ENCODE peak calls at places on chromosomes 13 and 19, in six cellular contexts. L, Z, D, A, R and C are unnamed samples.

GRCh38 chr13:79631260-79631659 is 150.3 kb downstream of the NDFIP2 start:
- DNase-seq in L (no peak), Z (peak; percentile 61), D (no peak), A (no peak), R (peak; percentile 59), C (peak; percentile 72)

GRCh38 chr13:86665842-86666241 is 866.6 kb upstream of the SLITRK6 start:
- DNase-seq in L (no peak), Z (no peak), D (no peak), A (no peak), R (no peak), C (no peak)

GRCh38 chr13:79435549-79435948 is 29.5 kb upstream of the RBM26 start:
- DNase-seq in L (no peak), Z (peak; percentile 79), D (no peak), A (no peak), R (no peak), C (no peak)

GRCh38 chr19:10339380-10339960 is at the start of gene ICAM3:
- DNase-seq in L (no peak), Z (no peak), D (peak; percentile 56), A (peak; percentile 36), R (no peak), C (no peak)

GRCh38 chr13:101579291-101579802 is 126.9 kb downstream of the ITGBL1 start:
- DNase-seq in L (no peak), Z (peak; percentile 54), D (no peak), A (no peak), R (peak; percentile 19), C (no peak)

GRCh38 chr13:113407531-113408393 is 43.8 kb upstream of the GRTP1 start:
- DNase-seq in L (peak; percentile 11), Z (no peak), D (no peak), A (no peak), R (no peak), C (no peak)

GRCh38 chr19:29966594-29967249 is 24.7 kb downstream of the URI1 start:
- DNase-seq in L (no peak), Z (peak; percentile 6), D (no peak), A (no peak), R (no peak), C (no peak)

GRCh38 chr19:23665651-23666410 is 21.2 kb downstream of the ZNF675 start:
- DNase-seq in L (no peak), Z (no peak), D (no peak), A (no peak), R (no peak), C (no peak)

GRCh38 chr13:81577601-81578000 is 1236.7 kb upstream of the SPRY2 start:
- DNase-seq in L (no peak), Z (peak; percentile 20), D (no peak), A (no peak), R (no peak), C (no peak)

GRCh38 chr19:16912780-16913179 is 24.0 kb downstream of the F2RL3 start:
- DNase-seq in L (no peak), Z (no peak), D (no peak), A (no peak), R (no peak), C (no peak)

GRCh38 chr13:36998624-36999041 is 507 bp downstream of the ALG5 start:
- DNase-seq in L (no peak), Z (no peak), D (peak; percentile 59), A (no peak), R (peak; percentile 35), C (no peak)

GRCh38 chr13:100387416-100387815 is 201.2 kb downstream of the GGACT start:
- DNase-seq in L (no peak), Z (no peak), D (no peak), A (no peak), R (no peak), C (no peak)

GRCh38 chr19:4580021-4580901 is 20.8 kb upstream of the SEMA6B start:
- DNase-seq in L (no peak), Z (no peak), D (no peak), A (no peak), R (peak; percentile 11), C (no peak)

GRCh38 chr13:23619073-23619855 is 49.1 kb downstream of the TNFRSF19 start:
- DNase-seq in L (no peak), Z (no peak), D (no peak), A (no peak), R (no peak), C (no peak)

GRCh38 chr19:30160996-30161655 is 211.1 kb upstream of the ZNF536 start:
- DNase-seq in L (no peak), Z (no peak), D (no peak), A (no peak), R (no peak), C (no peak)

GRCh38 chr13:33251131-33251629 is 34.4 kb downstream of the STARD13 start:
- DNase-seq in L (no peak), Z (peak; percentile 99), D (no peak), A (no peak), R (peak; percentile 28), C (no peak)

GRCh38 chr13:50693755-50694154 is 149.7 kb downstream of the DLEU7 start:
- DNase-seq in L (no peak), Z (peak; percentile 72), D (no peak), A (peak; percentile 33), R (no peak), C (no peak)

GRCh38 chr13:23180711-23181110 is at the start of gene SGCG:
- DNase-seq in L (no peak), Z (no peak), D (no peak), A (no peak), R (no peak), C (no peak)

GRCh38 chr19:55385749-55386514 is at the start of gene RPL28:
- DNase-seq in L (peak; percentile 96), Z (peak; percentile 88), D (peak; percentile 100), A (peak; percentile 98), R (peak; percentile 98), C (peak; percentile 99)

GRCh38 chr13:48511621-48512232 is 21.2 kb downstream of the RCBTB2 start:
- DNase-seq in L (no peak), Z (no peak), D (no peak), A (no peak), R (no peak), C (no peak)

GRCh38 chr19:485583-486236 is 10.6 kb upstream of the MADCAM1 start:
- DNase-seq in L (peak; percentile 53), Z (peak; percentile 9), D (no peak), A (no peak), R (peak; percentile 74), C (no peak)

GRCh38 chr19:18449552-18449951 is 11.6 kb upstream of the ISYNA1 start:
- DNase-seq in L (no peak), Z (no peak), D (no peak), A (no peak), R (no peak), C (no peak)

GRCh38 chr19:18446145-18446810 is 8.3 kb upstream of the ISYNA1 start:
- DNase-seq in L (no peak), Z (no peak), D (no peak), A (no peak), R (no peak), C (no peak)

GRCh38 chr19:18444513-18444912 is 6.6 kb upstream of the ISYNA1 start:
- DNase-seq in L (no peak), Z (no peak), D (no peak), A (no peak), R (no peak), C (no peak)

GRCh38 chr19:18445252-18445948 is 7.5 kb upstream of the ISYNA1 start:
- DNase-seq in L (no peak), Z (no peak), D (no peak), A (no peak), R (no peak), C (no peak)

DNA sequence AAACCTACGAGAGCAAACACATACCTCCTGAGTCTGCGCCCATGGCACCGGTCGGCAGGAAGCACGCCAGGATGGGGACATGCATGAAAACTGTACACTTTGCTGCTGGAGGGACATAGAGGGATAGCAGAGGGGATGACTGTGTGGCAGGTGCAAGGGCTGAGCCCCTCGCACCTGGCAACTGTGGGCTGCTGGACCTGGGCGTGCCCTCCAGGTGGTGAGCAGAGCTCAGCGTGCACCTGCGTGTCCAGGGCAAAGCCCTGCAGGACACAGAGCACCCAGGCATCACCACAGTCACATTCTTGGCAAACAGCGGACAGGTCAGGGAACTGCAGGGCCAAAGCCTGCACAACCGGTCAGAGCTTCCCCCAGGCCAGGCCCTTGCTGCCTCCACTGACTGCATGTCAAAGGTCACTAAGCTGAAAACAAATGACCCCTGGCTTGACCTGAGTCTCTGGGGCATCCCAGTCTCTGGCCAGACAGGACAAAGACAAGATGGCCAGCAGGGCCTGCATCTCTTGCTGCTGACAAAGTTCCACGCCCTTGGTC is 9.0 kb upstream of the ISYNA1 start:
- DNase-seq in L (no peak), Z (no peak), D (no peak), A (no peak), R (no peak), C (no peak)
- H3K36me3 ChIP-seq in L (peaks cover 83% of the 10 kb centered on the region), Z (peaks cover 3% of the 10 kb centered on the region), D (no peaks in the 10 kb centered on the region), A (peaks cover 65% of the 10 kb centered on the region), R (no peaks in the 10 kb centered on the region), C (peaks cover 10% of the 10 kb centered on the region)

DNA sequence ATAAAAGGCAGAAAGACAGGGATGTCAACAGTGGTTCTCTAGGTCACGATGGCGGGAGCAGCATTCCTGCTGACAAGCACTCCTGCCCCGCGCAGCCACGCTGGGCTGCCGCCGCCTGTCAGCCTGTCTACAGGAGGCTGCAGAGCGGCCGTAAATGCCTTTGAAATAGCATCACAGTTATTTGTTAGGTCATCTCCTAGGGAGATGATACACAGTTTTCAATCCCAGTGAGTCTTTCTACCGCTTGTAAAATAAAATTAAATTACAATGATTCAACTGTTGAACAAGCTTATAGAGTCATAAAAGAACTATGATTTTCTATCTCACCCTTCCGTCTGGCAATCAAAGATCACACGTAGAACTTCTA is 7.3 kb upstream of the SLC7A9 start:
- DNase-seq in L (no peak), Z (peak; percentile 50), D (peak; percentile 51), A (no peak), R (peak; percentile 72), C (no peak)
- H3K36me3 ChIP-seq in L (peaks cover 75% of the 10 kb centered on the region), Z (no peaks in the 10 kb centered on the region), D (no peaks in the 10 kb centered on the region), A (peaks cover 3% of the 10 kb centered on the region), R (no peaks in the 10 kb centered on the region), C (no peaks in the 10 kb centered on the region)

GRCh38 chr19:2759965-2760364 is 20.1 kb upstream of the SLC39A3 start:
- DNase-seq in L (no peak), Z (no peak), D (no peak), A (no peak), R (no peak), C (no peak)
- H3K36me3 ChIP-seq in L (peaks cover 99% of the 10 kb centered on the region), Z (peaks cover 6% of the 10 kb centered on the region), D (no peaks in the 10 kb centered on the region), A (peaks cover 79% of the 10 kb centered on the region), R (no peaks in the 10 kb centered on the region), C (no peaks in the 10 kb centered on the region)

DNA sequence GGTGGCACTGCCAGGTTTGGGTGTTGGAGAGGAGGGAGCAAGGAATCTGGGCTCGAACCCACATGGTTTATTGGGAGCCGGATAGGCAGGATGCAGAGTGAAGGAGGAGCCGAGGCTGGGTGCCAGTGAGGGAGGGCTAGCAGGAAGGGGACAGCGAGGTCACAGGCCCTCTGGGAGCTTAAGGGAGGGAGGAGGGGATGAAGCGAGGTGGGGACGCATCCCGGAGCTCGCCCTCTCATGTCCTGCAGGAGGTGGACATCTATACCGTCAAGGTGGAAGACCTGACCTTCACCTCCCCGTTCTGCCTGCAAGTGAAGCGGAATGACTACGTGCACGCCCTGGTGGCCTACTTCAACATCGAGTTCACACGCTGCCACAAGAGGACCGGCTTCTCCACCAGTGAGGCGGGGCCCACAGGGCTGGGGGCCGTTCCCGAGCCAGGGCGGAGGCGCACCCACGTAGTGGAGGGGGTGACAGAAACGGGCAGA is 3.5 kb upstream of the ADM5 start:
- DNase-seq in L (no peak), Z (no peak), D (no peak), A (no peak), R (no peak), C (no peak)
- H3K36me3 ChIP-seq in L (peaks cover 80% of the 10 kb centered on the region), Z (peaks cover 16% of the 10 kb centered on the region), D (no peaks in the 10 kb centered on the region), A (peaks cover 58% of the 10 kb centered on the region), R (peaks cover 3% of the 10 kb centered on the region), C (peaks cover 29% of the 10 kb centered on the region)